ENCODE peak calls at places on chromosomes 6 and 20, in eight cellular contexts. One of them, this sample, is unnamed.

GRCh38 chr6:157981132-157981394 is 600 bp upstream of the SYNJ2 start:
- DNase-seq in H1: no peak
- DNase-seq in GM23338: peak; percentile 45
- DNase-seq in HCT116: no peak
- DNase-seq in HepG2: no peak
- DNase-seq in K562: peak; percentile 78
- DNase-seq in GM12878: no peak
- DNase-seq in SK-N-MC: no peak
- DNase-seq in this sample: no peak

GRCh38 chr20:31515775-31516107 is 1.5 kb downstream of the HM13 start:
- DNase-seq in H1: no peak
- DNase-seq in GM23338: peak; percentile 30
- DNase-seq in HCT116: no peak
- DNase-seq in HepG2: no peak
- DNase-seq in K562: no peak
- DNase-seq in GM12878: no peak
- DNase-seq in SK-N-MC: no peak
- DNase-seq in this sample: no peak

GRCh38 chr6:113684382-113684901 is 172.7 kb upstream of the MARCKS start:
- DNase-seq in H1: no peak
- DNase-seq in GM23338: no peak
- DNase-seq in HCT116: no peak
- DNase-seq in HepG2: peak; percentile 24
- DNase-seq in K562: no peak
- DNase-seq in GM12878: no peak
- DNase-seq in SK-N-MC: no peak
- DNase-seq in this sample: peak; percentile 58

GRCh38 chr6:72651191-72651590 is 29.3 kb downstream of the KCNQ5 start:
- DNase-seq in H1: no peak
- DNase-seq in GM23338: no peak
- DNase-seq in HCT116: no peak
- DNase-seq in HepG2: no peak
- DNase-seq in K562: no peak
- DNase-seq in GM12878: no peak
- DNase-seq in SK-N-MC: no peak
- DNase-seq in this sample: no peak

GRCh38 chr6:98581725-98582124 is 252.6 kb upstream of the POU3F2 start:
- DNase-seq in H1: no peak
- DNase-seq in GM23338: no peak
- DNase-seq in HCT116: no peak
- DNase-seq in HepG2: no peak
- DNase-seq in K562: no peak
- DNase-seq in GM12878: no peak
- DNase-seq in SK-N-MC: no peak
- DNase-seq in this sample: no peak

GRCh38 chr6:37483917-37484785 is 15.5 kb downstream of the CCDC167 start:
- DNase-seq in H1: peak; percentile 93
- DNase-seq in GM23338: peak; percentile 79
- DNase-seq in HCT116: no peak
- DNase-seq in HepG2: peak; percentile 18
- DNase-seq in K562: peak; percentile 86
- DNase-seq in GM12878: no peak
- DNase-seq in SK-N-MC: no peak
- DNase-seq in this sample: peak; percentile 33

GRCh38 chr6:144434308-144434990 is 149.3 kb downstream of the UTRN start:
- DNase-seq in H1: no peak
- DNase-seq in GM23338: no peak
- DNase-seq in HCT116: no peak
- DNase-seq in HepG2: no peak
- DNase-seq in K562: no peak
- DNase-seq in GM12878: no peak
- DNase-seq in SK-N-MC: no peak
- DNase-seq in this sample: peak; percentile 89

GRCh38 chr6:12614468-12614867 is 102.1 kb upstream of the PHACTR1 start:
- DNase-seq in H1: no peak
- DNase-seq in GM23338: no peak
- DNase-seq in HCT116: no peak
- DNase-seq in HepG2: no peak
- DNase-seq in K562: no peak
- DNase-seq in GM12878: no peak
- DNase-seq in SK-N-MC: no peak
- DNase-seq in this sample: no peak

GRCh38 chr20:52192296-52193007 is 873 bp upstream of the ZFP64 start:
- DNase-seq in H1: no peak
- DNase-seq in GM23338: no peak
- DNase-seq in HCT116: peak; percentile 38
- DNase-seq in HepG2: peak; percentile 83
- DNase-seq in K562: peak; percentile 58
- DNase-seq in GM12878: peak; percentile 35
- DNase-seq in SK-N-MC: no peak
- DNase-seq in this sample: no peak

GRCh38 chr20:33640287-33640686 is 21.8 kb upstream of the C20orf144 start:
- DNase-seq in H1: no peak
- DNase-seq in GM23338: no peak
- DNase-seq in HCT116: no peak
- DNase-seq in HepG2: peak; percentile 54
- DNase-seq in K562: no peak
- DNase-seq in GM12878: no peak
- DNase-seq in SK-N-MC: no peak
- DNase-seq in this sample: no peak

GRCh38 chr6:88388589-88388988 is 222.4 kb upstream of the CNR1 start:
- DNase-seq in H1: no peak
- DNase-seq in GM23338: no peak
- DNase-seq in HCT116: no peak
- DNase-seq in HepG2: no peak
- DNase-seq in K562: no peak
- DNase-seq in GM12878: peak; percentile 4
- DNase-seq in SK-N-MC: no peak
- DNase-seq in this sample: no peak

GRCh38 chr6:129485746-129486145 is 224.2 kb downstream of the ARHGAP18 start:
- DNase-seq in H1: no peak
- DNase-seq in GM23338: no peak
- DNase-seq in HCT116: no peak
- DNase-seq in HepG2: no peak
- DNase-seq in K562: no peak
- DNase-seq in GM12878: no peak
- DNase-seq in SK-N-MC: no peak
- DNase-seq in this sample: no peak

GRCh38 chr6:155580904-155581303 is 125.3 kb upstream of the NOX3 start:
- DNase-seq in H1: no peak
- DNase-seq in GM23338: peak; percentile 12
- DNase-seq in HCT116: no peak
- DNase-seq in HepG2: no peak
- DNase-seq in K562: no peak
- DNase-seq in GM12878: no peak
- DNase-seq in SK-N-MC: no peak
- DNase-seq in this sample: no peak

GRCh38 chr6:329888-330691 is 37.8 kb downstream of the DUSP22 start:
- DNase-seq in H1: no peak
- DNase-seq in GM23338: peak; percentile 65
- DNase-seq in HCT116: no peak
- DNase-seq in HepG2: no peak
- DNase-seq in K562: peak; percentile 64
- DNase-seq in GM12878: no peak
- DNase-seq in SK-N-MC: no peak
- DNase-seq in this sample: no peak

GRCh38 chr6:326896-327537 is 34.7 kb downstream of the DUSP22 start:
- DNase-seq in H1: no peak
- DNase-seq in GM23338: no peak
- DNase-seq in HCT116: no peak
- DNase-seq in HepG2: no peak
- DNase-seq in K562: no peak
- DNase-seq in GM12878: no peak
- DNase-seq in SK-N-MC: no peak
- DNase-seq in this sample: no peak

GRCh38 chr6:328924-329323 is 36.6 kb downstream of the DUSP22 start:
- DNase-seq in H1: no peak
- DNase-seq in GM23338: no peak
- DNase-seq in HCT116: no peak
- DNase-seq in HepG2: no peak
- DNase-seq in K562: no peak
- DNase-seq in GM12878: no peak
- DNase-seq in SK-N-MC: no peak
- DNase-seq in this sample: no peak

GRCh38 chr6:327538-328183 is 35.4 kb downstream of the DUSP22 start:
- DNase-seq in H1: no peak
- DNase-seq in GM23338: no peak
- DNase-seq in HCT116: no peak
- DNase-seq in HepG2: no peak
- DNase-seq in K562: no peak
- DNase-seq in GM12878: no peak
- DNase-seq in SK-N-MC: no peak
- DNase-seq in this sample: no peak

DNA sequence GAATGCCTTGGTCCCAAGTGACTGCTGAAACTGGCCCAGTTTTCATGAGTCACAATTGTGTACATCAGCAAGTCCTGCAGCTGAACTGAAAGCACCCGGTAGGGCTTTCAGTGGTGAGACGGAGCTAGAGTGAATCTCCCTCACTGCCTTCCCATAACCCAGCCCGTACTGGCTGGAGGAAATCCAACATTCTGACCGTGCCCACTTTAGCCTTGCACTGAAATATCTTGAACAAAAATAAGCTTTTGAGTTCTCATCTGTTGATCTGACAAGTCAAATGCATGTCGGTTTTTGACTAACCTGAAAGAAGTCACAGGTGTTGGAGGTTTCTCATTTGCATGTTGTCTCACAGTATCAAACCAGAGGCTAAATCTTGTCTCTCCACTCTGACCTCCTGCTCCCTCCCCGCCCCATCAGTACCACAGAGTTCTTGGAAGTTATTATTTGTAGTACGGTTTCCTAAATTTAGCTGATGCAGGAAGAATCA is 35.9 kb downstream of the DUSP22 start:
- DNase-seq in H1: no peak
- DNase-seq in GM23338: no peak
- DNase-seq in HCT116: no peak
- DNase-seq in HepG2: no peak
- DNase-seq in K562: no peak
- DNase-seq in GM12878: peak; percentile 100
- DNase-seq in SK-N-MC: no peak
- DNase-seq in this sample: peak; percentile 32
- TF ChIP-seq EZH2 in H1: no peak
- TF ChIP-seq EZH2 in GM23338: no peak
- TF ChIP-seq EZH2 in HCT116: no peak
- TF ChIP-seq EZH2 in HepG2: no peak
- TF ChIP-seq EZH2 in K562: no peak
- TF ChIP-seq EZH2 in GM12878: no peak
- TF ChIP-seq EZH2 in SK-N-MC: no peak
- TF ChIP-seq EZH2 in this sample: no peak

DNA sequence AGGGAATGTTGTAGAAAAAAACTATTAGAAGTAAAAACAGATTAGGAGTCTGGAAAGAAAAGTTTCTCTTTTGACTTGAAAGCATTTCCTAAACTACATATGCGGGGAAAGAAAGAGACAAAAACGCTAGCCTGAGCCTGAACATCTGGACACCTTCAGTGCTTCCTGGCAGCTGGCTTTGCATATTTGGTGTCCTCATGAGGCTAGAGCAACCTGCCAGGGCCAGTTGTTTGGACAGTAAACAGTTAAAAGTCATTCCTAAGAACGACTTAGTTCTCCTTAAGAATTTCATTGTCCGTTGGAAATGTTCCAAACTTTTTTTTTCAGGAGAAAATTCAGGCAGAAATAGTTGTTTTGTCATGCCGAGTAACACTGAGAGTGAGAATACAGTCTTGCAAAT is 199.8 kb downstream of the SMOC2 start:
- DNase-seq in H1: no peak
- DNase-seq in GM23338: no peak
- DNase-seq in HCT116: no peak
- DNase-seq in HepG2: no peak
- DNase-seq in K562: no peak
- DNase-seq in GM12878: no peak
- DNase-seq in SK-N-MC: no peak
- DNase-seq in this sample: no peak
- TF ChIP-seq POLR2AphosphoS5 in H1: no peak
- TF ChIP-seq POLR2AphosphoS5 in GM23338: no peak
- TF ChIP-seq POLR2AphosphoS5 in HCT116: no peak
- TF ChIP-seq POLR2AphosphoS5 in HepG2: no peak
- TF ChIP-seq POLR2AphosphoS5 in K562: no peak
- TF ChIP-seq POLR2AphosphoS5 in GM12878: no peak
- TF ChIP-seq POLR2AphosphoS5 in SK-N-MC: no peak
- TF ChIP-seq POLR2AphosphoS5 in this sample: no peak

GRCh38 chr6:10418862-10419748 is 4.2 kb upstream of the TFAP2A start:
- DNase-seq in H1: peak; percentile 85
- DNase-seq in GM23338: peak; percentile 95
- DNase-seq in HCT116: no peak
- DNase-seq in HepG2: no peak
- DNase-seq in K562: peak; percentile 69
- DNase-seq in GM12878: no peak
- DNase-seq in SK-N-MC: no peak
- DNase-seq in this sample: no peak

GRCh38 chr6:10418361-10418861 is 3.5 kb upstream of the TFAP2A start:
- DNase-seq in H1: peak; percentile 49
- DNase-seq in GM23338: no peak
- DNase-seq in HCT116: no peak
- DNase-seq in HepG2: no peak
- DNase-seq in K562: no peak
- DNase-seq in GM12878: no peak
- DNase-seq in SK-N-MC: no peak
- DNase-seq in this sample: no peak

GRCh38 chr6:10416863-10417641 is 2.2 kb upstream of the TFAP2A start:
- DNase-seq in H1: peak; percentile 86
- DNase-seq in GM23338: peak; percentile 94
- DNase-seq in HCT116: no peak
- DNase-seq in HepG2: no peak
- DNase-seq in K562: no peak
- DNase-seq in GM12878: no peak
- DNase-seq in SK-N-MC: no peak
- DNase-seq in this sample: no peak

GRCh38 chr6:10416516-10416862 is 1.6 kb upstream of the TFAP2A start:
- DNase-seq in H1: no peak
- DNase-seq in GM23338: no peak
- DNase-seq in HCT116: no peak
- DNase-seq in HepG2: no peak
- DNase-seq in K562: no peak
- DNase-seq in GM12878: no peak
- DNase-seq in SK-N-MC: no peak
- DNase-seq in this sample: no peak

DNA sequence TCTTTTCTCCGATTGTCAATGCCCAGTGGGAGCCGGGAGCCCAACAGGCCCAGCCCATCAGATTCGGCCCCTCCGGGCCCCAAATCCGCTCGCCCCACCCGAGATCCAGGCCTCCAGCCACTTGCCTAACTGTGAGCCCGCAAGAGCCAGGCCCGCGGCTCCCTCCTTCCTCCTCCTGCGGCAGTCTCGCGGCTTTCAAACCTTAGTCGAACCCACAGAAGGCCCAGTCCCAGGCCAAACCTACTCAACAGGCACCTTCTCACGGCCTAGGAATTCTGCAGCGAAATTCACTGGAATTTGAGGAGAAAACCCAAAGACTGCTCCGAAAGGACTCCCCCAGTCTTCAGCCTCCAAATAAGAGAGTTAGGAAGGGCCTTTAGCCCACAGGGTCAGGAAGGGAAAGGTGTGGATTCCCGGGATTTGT is 2.8 kb upstream of the TFAP2A start:
- DNase-seq in H1: no peak
- DNase-seq in GM23338: peak; percentile 72
- DNase-seq in HCT116: no peak
- DNase-seq in HepG2: no peak
- DNase-seq in K562: no peak
- DNase-seq in GM12878: no peak
- DNase-seq in SK-N-MC: no peak
- DNase-seq in this sample: no peak
- TF ChIP-seq EZH2 in H1: no peak
- TF ChIP-seq EZH2 in GM23338: peak; percentile 96
- TF ChIP-seq EZH2 in HCT116: no peak
- TF ChIP-seq EZH2 in HepG2: no peak
- TF ChIP-seq EZH2 in K562: no peak
- TF ChIP-seq EZH2 in GM12878: no peak
- TF ChIP-seq EZH2 in SK-N-MC: no peak
- TF ChIP-seq EZH2 in this sample: no peak

GRCh38 chr20:17693534-17694001 is 6.2 kb upstream of the BANF2 start:
- DNase-seq in H1: no peak
- DNase-seq in GM23338: peak; percentile 30
- DNase-seq in HCT116: no peak
- DNase-seq in HepG2: no peak
- DNase-seq in K562: no peak
- DNase-seq in GM12878: no peak
- DNase-seq in SK-N-MC: no peak
- DNase-seq in this sample: no peak
- TF ChIP-seq POLR2AphosphoS5 in H1: no peak
- TF ChIP-seq POLR2AphosphoS5 in GM23338: no peak
- TF ChIP-seq POLR2AphosphoS5 in HCT116: no peak
- TF ChIP-seq POLR2AphosphoS5 in HepG2: no peak
- TF ChIP-seq POLR2AphosphoS5 in K562: no peak
- TF ChIP-seq POLR2AphosphoS5 in GM12878: no peak
- TF ChIP-seq POLR2AphosphoS5 in SK-N-MC: no peak
- TF ChIP-seq POLR2AphosphoS5 in this sample: no peak

This sample was measured in endothelial cell of umbilical vein.